ENCODE peak calls at places on chromosomes 6 and 20, in six cellular contexts. One of them, this sample, is unnamed.

GRCh38 chr6:3289664-3290055 is 30.9 kb downstream of the PSMG4 start:
- DNase-seq in H9: no peak
- DNase-seq in IMR-90: no peak
- DNase-seq in H1: no peak
- DNase-seq in mesenchymal stem cell: no peak
- DNase-seq in neuronal stem cell: no peak
- DNase-seq in this sample: no peak

GRCh38 chr6:1348675-1349074 is 36.8 kb downstream of the FOXQ1 start:
- DNase-seq in H9: peak
- DNase-seq in IMR-90: peak
- DNase-seq in H1: no peak
- DNase-seq in mesenchymal stem cell: peak
- DNase-seq in neuronal stem cell: no peak
- DNase-seq in this sample: no peak

GRCh38 chr6:97316982-97317381 is 34.0 kb upstream of the MMS22L start:
- DNase-seq in H9: no peak
- DNase-seq in IMR-90: no peak
- DNase-seq in H1: no peak
- DNase-seq in mesenchymal stem cell: no peak
- DNase-seq in neuronal stem cell: no peak
- DNase-seq in this sample: no peak

GRCh38 chr6:96015321-96015790 is 418 bp upstream of the FUT9 start:
- DNase-seq in H9: no peak
- DNase-seq in IMR-90: no peak
- DNase-seq in H1: peak
- DNase-seq in mesenchymal stem cell: no peak
- DNase-seq in neuronal stem cell: no peak
- DNase-seq in this sample: no peak

GRCh38 chr6:24910850-24911712 is 24.7 kb downstream of the RIPOR2 start:
- DNase-seq in H9: peak
- DNase-seq in IMR-90: peak
- DNase-seq in H1: no peak
- DNase-seq in mesenchymal stem cell: peak
- DNase-seq in neuronal stem cell: peak
- DNase-seq in this sample: peak

GRCh38 chr6:89985744-89986493 is 91.7 kb downstream of the GJA10 start:
- DNase-seq in H9: no peak
- DNase-seq in IMR-90: peak
- DNase-seq in H1: no peak
- DNase-seq in mesenchymal stem cell: peak
- DNase-seq in neuronal stem cell: peak
- DNase-seq in this sample: no peak

GRCh38 chr6:101626264-101626663 is 232.8 kb downstream of the GRIK2 start:
- DNase-seq in H9: no peak
- DNase-seq in IMR-90: no peak
- DNase-seq in H1: no peak
- DNase-seq in mesenchymal stem cell: no peak
- DNase-seq in neuronal stem cell: no peak
- DNase-seq in this sample: no peak

GRCh38 chr20:43655937-43656336 is 11.0 kb upstream of the MYBL2 start:
- DNase-seq in H9: no peak
- DNase-seq in IMR-90: no peak
- DNase-seq in H1: no peak
- DNase-seq in mesenchymal stem cell: no peak
- DNase-seq in neuronal stem cell: no peak
- DNase-seq in this sample: no peak

GRCh38 chr6:53359843-53360834 is 11.4 kb upstream of the ELOVL5 start:
- DNase-seq in H9: no peak
- DNase-seq in IMR-90: peak
- DNase-seq in H1: no peak
- DNase-seq in mesenchymal stem cell: peak
- DNase-seq in neuronal stem cell: no peak
- DNase-seq in this sample: peak

GRCh38 chr6:74606488-74607135 is 599.2 kb downstream of the COL12A1 start:
- DNase-seq in H9: no peak
- DNase-seq in IMR-90: peak
- DNase-seq in H1: no peak
- DNase-seq in mesenchymal stem cell: peak
- DNase-seq in neuronal stem cell: no peak
- DNase-seq in this sample: peak
- H3K4me2 ChIP-seq in H9: no peak
- H3K4me2 ChIP-seq in IMR-90: peak
- H3K4me2 ChIP-seq in H1: no peak
- H3K4me2 ChIP-seq in mesenchymal stem cell: no peak
- H3K4me2 ChIP-seq in neuronal stem cell: no peak
- H3K4me2 ChIP-seq in this sample: no peak

GRCh38 chr20:20092852-20093251 is 40.5 kb downstream of the CFAP61 start:
- DNase-seq in H9: no peak
- DNase-seq in IMR-90: no peak
- DNase-seq in H1: no peak
- DNase-seq in mesenchymal stem cell: no peak
- DNase-seq in neuronal stem cell: no peak
- DNase-seq in this sample: no peak
- H3K14ac ChIP-seq in H9: no peak
- H3K14ac ChIP-seq in IMR-90: no peak
- H3K14ac ChIP-seq in H1: no peak
- H3K14ac ChIP-seq in mesenchymal stem cell: no peak
- H3K14ac ChIP-seq in neuronal stem cell: no peak
- H3K14ac ChIP-seq in this sample: no peak

DNA sequence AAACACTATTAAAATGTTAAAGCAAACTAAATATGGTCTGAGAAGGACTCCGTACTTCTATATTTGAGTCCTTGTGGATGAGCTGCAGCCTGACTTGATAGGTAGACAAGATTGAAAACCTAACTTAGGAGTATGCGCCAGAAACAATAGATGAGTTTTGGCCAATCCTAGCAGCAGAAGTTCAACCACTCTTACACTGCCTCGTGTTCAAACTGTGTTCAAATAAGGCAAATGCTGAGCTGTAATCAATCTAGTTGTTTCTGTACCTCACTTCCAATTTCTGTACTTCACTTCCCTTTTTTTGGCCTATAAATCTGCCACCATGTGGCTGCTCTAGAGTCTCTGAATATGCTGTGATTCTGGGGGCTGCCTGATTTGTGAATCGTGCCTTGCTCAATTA is 13.2 kb upstream of the SERINC1 start:
- DNase-seq in H9: no peak
- DNase-seq in IMR-90: no peak
- DNase-seq in H1: no peak
- DNase-seq in mesenchymal stem cell: no peak
- DNase-seq in neuronal stem cell: no peak
- DNase-seq in this sample: no peak
- H2AFZ ChIP-seq in H9: no peak
- H2AFZ ChIP-seq in IMR-90: no peak
- H2AFZ ChIP-seq in H1: peak
- H2AFZ ChIP-seq in mesenchymal stem cell: no peak
- H2AFZ ChIP-seq in neuronal stem cell: peak
- H2AFZ ChIP-seq in this sample: no peak

GRCh38 chr6:137910424-137910834 is 43.4 kb downstream of the TNFAIP3 start:
- DNase-seq in H9: no peak
- DNase-seq in IMR-90: no peak
- DNase-seq in H1: no peak
- DNase-seq in mesenchymal stem cell: no peak
- DNase-seq in neuronal stem cell: no peak
- DNase-seq in this sample: no peak
- H3K4me2 ChIP-seq in H9: no peak
- H3K4me2 ChIP-seq in IMR-90: no peak
- H3K4me2 ChIP-seq in H1: no peak
- H3K4me2 ChIP-seq in mesenchymal stem cell: no peak
- H3K4me2 ChIP-seq in neuronal stem cell: no peak
- H3K4me2 ChIP-seq in this sample: no peak

GRCh38 chr6:127462391-127462790 is 3.2 kb upstream of the KIAA0408 start:
- DNase-seq in H9: no peak
- DNase-seq in IMR-90: peak
- DNase-seq in H1: no peak
- DNase-seq in mesenchymal stem cell: peak
- DNase-seq in neuronal stem cell: no peak
- DNase-seq in this sample: no peak
- H3K14ac ChIP-seq in H9: no peak
- H3K14ac ChIP-seq in IMR-90: no peak
- H3K14ac ChIP-seq in H1: no peak
- H3K14ac ChIP-seq in mesenchymal stem cell: no peak
- H3K14ac ChIP-seq in neuronal stem cell: no peak
- H3K14ac ChIP-seq in this sample: no peak